ENCODE peak calls at places on chromosomes 3 and 15, in five cellular contexts. F, M, W, Z and I are unnamed samples.

GRCh38 chr3:12135029-12135634 is 23.6 kb downstream of the TIMP4 start:
- DNase-seq in F (no peak), M (peak), W (peak), Z (peak), I (peak)

GRCh38 chr15:49370782-49371181 is 52.3 kb upstream of the FGF7 start:
- DNase-seq in F (no peak), M (peak), W (no peak), Z (no peak), I (peak)

GRCh38 chr3:88032245-88032644 is 26.6 kb downstream of the CGGBP1 start:
- DNase-seq in F (no peak), M (no peak), W (no peak), Z (no peak), I (no peak)

GRCh38 chr15:51094606-51095569 is at the start of gene TNFAIP8L3:
- DNase-seq in F (no peak), M (no peak), W (peak), Z (peak), I (peak)

GRCh38 chr15:85381850-85382751 is 1.7 kb downstream of the AKAP13 start:
- DNase-seq in F (peak), M (no peak), W (no peak), Z (no peak), I (no peak)

GRCh38 chr3:174945951-174946350 is 86.8 kb downstream of the NAALADL2 start:
- DNase-seq in F (no peak), M (no peak), W (no peak), Z (no peak), I (no peak)

GRCh38 chr15:29612096-29612495 is 210.2 kb downstream of the TJP1 start:
- DNase-seq in F (no peak), M (no peak), W (no peak), Z (no peak), I (no peak)

GRCh38 chr3:82824491-82824890 is 1063.0 kb upstream of the GBE1 start:
- DNase-seq in F (no peak), M (no peak), W (no peak), Z (no peak), I (no peak)

GRCh38 chr15:62482715-62483429 is 317.8 kb upstream of the C2CD4B start:
- DNase-seq in F (peak), M (peak), W (peak), Z (peak), I (peak)

GRCh38 chr3:47964740-47965139 is 51.5 kb downstream of the MAP4 start:
- DNase-seq in F (no peak), M (no peak), W (no peak), Z (peak), I (no peak)

GRCh38 chr3:180290300-180290699 is 253.6 kb upstream of the PEX5L start:
- DNase-seq in F (no peak), M (no peak), W (no peak), Z (no peak), I (no peak)

GRCh38 chr15:85455851-85456250 is 75.4 kb downstream of the AKAP13 start:
- DNase-seq in F (no peak), M (no peak), W (no peak), Z (no peak), I (no peak)

GRCh38 chr15:72835289-72835890 is 51.8 kb upstream of the ADPGK start:
- DNase-seq in F (no peak), M (peak), W (no peak), Z (peak), I (peak)

GRCh38 chr3:127206154-127206553 is 13.2 kb downstream of the PRR23E start:
- DNase-seq in F (no peak), M (no peak), W (no peak), Z (no peak), I (no peak)

GRCh38 chr3:426056-426455 is 229.5 kb downstream of the CHL1 start:
- DNase-seq in F (no peak), M (no peak), W (no peak), Z (no peak), I (peak)

GRCh38 chr3:58874248-58874741 is 175.5 kb downstream of the CFAP20DC start:
- DNase-seq in F (peak), M (no peak), W (no peak), Z (no peak), I (no peak)

GRCh38 chr3:115071611-115072010 is 75.5 kb downstream of the ZBTB20 start:
- DNase-seq in F (no peak), M (no peak), W (no peak), Z (no peak), I (no peak)

GRCh38 chr15:63236272-63236671 is 41.1 kb upstream of the APH1B start:
- DNase-seq in F (no peak), M (no peak), W (no peak), Z (no peak), I (no peak)

GRCh38 chr3:191973820-191974219 is 512.9 kb downstream of the PYDC2 start:
- DNase-seq in F (no peak), M (no peak), W (no peak), Z (no peak), I (no peak)

GRCh38 chr3:94522488-94522887 is 459.6 kb downstream of the NSUN3 start:
- DNase-seq in F (no peak), M (no peak), W (no peak), Z (peak), I (no peak)

GRCh38 chr3:124397088-124397487 is 333.2 kb upstream of the UMPS start:
- DNase-seq in F (no peak), M (no peak), W (no peak), Z (no peak), I (no peak)

GRCh38 chr3:157872902-157873301 is 233.3 kb downstream of the SHOX2 start:
- DNase-seq in F (no peak), M (no peak), W (peak), Z (no peak), I (no peak)

GRCh38 chr3:8650583-8651416 is 6.2 kb upstream of the SSUH2 start:
- DNase-seq in F (no peak), M (no peak), W (peak), Z (peak), I (no peak)

GRCh38 chr3:172516318-172517214 is 6.7 kb downstream of the TNFSF10 start:
- DNase-seq in F (no peak), M (no peak), W (no peak), Z (no peak), I (no peak)

GRCh38 chr3:59995563-59995962 is 945.7 kb upstream of the CFAP20DC start:
- DNase-seq in F (no peak), M (no peak), W (no peak), Z (no peak), I (no peak)

GRCh38 chr3:159664011-159664410 is 324.6 kb upstream of the IL12A start:
- DNase-seq in F (no peak), M (no peak), W (peak), Z (no peak), I (no peak)

GRCh38 chr3:188468672-188469071 is 314.7 kb downstream of the LPP start:
- DNase-seq in F (no peak), M (no peak), W (no peak), Z (no peak), I (no peak)

GRCh38 chr3:158731938-158732855 is at the start of gene RARRES1:
- DNase-seq in F (no peak), M (no peak), W (peak), Z (no peak), I (peak)

GRCh38 chr15:42367041-42367440 is 7.7 kb downstream of the CAPN3 start:
- DNase-seq in F (no peak), M (no peak), W (no peak), Z (no peak), I (no peak)
- TF ChIP-seq SMC3 in F (no peak), M (no peak), W (no peak), Z (no peak), I (no peak)

DNA sequence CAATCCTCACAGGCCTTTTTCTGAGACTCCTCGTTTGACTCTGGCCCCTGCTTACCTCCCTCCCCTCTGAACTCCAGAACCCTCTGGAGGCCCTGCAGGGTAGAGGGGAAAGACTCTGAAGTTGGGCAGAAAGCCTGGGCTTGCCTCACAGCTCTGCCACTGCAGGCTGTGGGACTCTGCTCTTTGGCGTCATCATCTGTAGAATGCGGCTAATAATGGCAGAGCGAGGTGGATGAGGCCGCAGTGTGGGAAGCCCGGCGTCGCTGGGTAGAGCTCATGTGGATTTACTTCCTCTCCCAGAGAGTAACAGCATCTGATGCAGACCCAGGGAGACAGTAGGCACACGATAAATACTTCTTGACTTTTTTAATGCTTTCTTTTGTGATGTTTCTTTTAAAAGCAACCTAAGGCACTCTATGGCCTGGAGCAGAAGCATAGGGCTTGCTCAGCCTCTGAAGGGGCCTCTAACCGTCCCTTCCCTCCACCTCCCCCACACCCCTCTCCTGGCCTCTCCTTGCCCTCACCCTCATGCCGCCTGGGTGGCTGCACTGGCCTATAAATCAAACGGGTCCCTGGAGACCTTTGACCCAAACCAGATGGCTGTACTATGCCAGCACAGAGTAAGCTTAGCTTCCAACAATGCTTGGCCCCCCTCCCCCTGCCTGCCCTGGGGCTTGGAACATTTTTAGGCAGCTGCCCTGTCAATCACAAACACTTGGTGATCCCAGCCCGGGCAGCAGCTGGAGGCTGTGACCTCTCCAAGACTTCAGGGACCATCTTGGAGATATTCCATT is 32.9 kb downstream of the SPSB4 start:
- DNase-seq in F (no peak), M (no peak), W (peak), Z (no peak), I (no peak)
- TF ChIP-seq MAX in F (no peak), M (no peak), W (no peak), Z (no peak), I (no peak)

GRCh38 chr3:69012836-69013255 is 638 bp downstream of the EOGT start:
- DNase-seq in F (no peak), M (peak), W (peak), Z (peak), I (peak)
- TF ChIP-seq SMC3 in F (no peak), M (no peak), W (no peak), Z (no peak), I (no peak)

DNA sequence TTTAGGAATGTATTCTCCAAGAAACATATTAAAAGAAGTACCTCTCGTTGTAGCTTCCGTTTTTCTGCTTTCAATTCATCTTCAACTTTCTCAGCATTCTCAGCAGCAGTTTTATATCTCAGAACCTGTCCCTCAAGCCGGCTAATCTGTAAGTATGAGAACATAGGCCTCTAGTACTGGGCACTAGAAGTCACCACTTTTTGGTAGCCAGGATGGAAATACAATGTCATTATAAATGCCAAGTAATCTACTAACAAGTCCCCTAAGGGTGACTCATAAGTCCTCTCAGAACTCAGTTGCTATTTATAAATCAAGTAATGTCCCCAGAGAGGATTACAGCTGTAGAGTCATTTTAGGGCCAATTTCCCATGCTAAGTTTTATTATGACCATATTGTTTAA is 61.1 kb downstream of the MLH1 start:
- DNase-seq in F (peak), M (peak), W (no peak), Z (no peak), I (peak)
- TF ChIP-seq MAX in F (no peak), M (no peak), W (no peak), Z (no peak), I (no peak)

GRCh38 chr3:16234281-16234680 is 30.5 kb downstream of the DPH3 start:
- DNase-seq in F (no peak), M (no peak), W (no peak), Z (no peak), I (no peak)

GRCh38 chr3:16233806-16234205 is 30.9 kb downstream of the DPH3 start:
- DNase-seq in F (no peak), M (no peak), W (no peak), Z (no peak), I (no peak)

GRCh38 chr3:16236030-16236639 is 28.6 kb downstream of the DPH3 start:
- DNase-seq in F (no peak), M (no peak), W (no peak), Z (no peak), I (no peak)

GRCh38 chr3:16227566-16227965 is 37.2 kb downstream of the DPH3 start:
- DNase-seq in F (no peak), M (no peak), W (no peak), Z (no peak), I (no peak)

DNA sequence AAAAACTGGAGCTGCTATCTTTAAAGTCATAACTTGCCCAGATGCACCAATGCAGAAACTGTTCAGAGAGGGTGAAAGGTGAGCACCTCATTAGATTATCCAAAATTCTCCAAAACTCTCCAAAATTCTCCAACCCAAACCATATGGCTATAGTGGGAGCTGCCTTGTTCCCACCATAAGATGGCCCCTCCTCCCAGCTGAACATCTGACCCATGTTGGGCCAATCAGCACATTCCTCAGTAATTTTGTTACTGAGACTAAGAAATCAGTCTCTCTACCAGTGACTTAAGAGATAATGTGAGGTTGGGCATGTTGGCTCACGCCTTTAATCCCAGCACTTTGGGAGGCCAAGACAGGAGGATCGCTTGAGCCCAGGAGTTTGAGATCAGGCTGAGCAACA is 32.8 kb downstream of the DPH3 start:
- DNase-seq in F (no peak), M (no peak), W (no peak), Z (no peak), I (no peak)
- TF ChIP-seq SMC3 in F (no peak), M (no peak), W (no peak), Z (no peak), I (no peak)